ENCODE peak calls at places on chromosomes 3 and 15, in nine cellular contexts. One of them, this sample, is unnamed.

GRCh38 chr3:23106641-23107040 is 96.5 kb upstream of the UBE2E2 start:
- DNase-seq in cardiac muscle cell: no peak
- DNase-seq in neural progenitor cell: peak
- DNase-seq in choroid plexus epithelial cell: no peak
- DNase-seq in body of pancreas: no peak
- DNase-seq in ovary: no peak
- DNase-seq in small intestine: no peak
- DNase-seq in GM23338: no peak
- DNase-seq in activated gamma-delta T cell treated with Interleukin-2 at 50 U/mL for 16 hours: no peak
- DNase-seq in this sample: no peak

GRCh38 chr3:87761795-87762194 is 297.0 kb downstream of the CGGBP1 start:
- DNase-seq in cardiac muscle cell: no peak
- DNase-seq in neural progenitor cell: no peak
- DNase-seq in choroid plexus epithelial cell: no peak
- DNase-seq in body of pancreas: no peak
- DNase-seq in ovary: no peak
- DNase-seq in small intestine: no peak
- DNase-seq in GM23338: no peak
- DNase-seq in activated gamma-delta T cell treated with Interleukin-2 at 50 U/mL for 16 hours: no peak
- DNase-seq in this sample: no peak

GRCh38 chr3:43001094-43001553 is 22.0 kb downstream of the GASK1A start:
- DNase-seq in cardiac muscle cell: peak
- DNase-seq in neural progenitor cell: no peak
- DNase-seq in choroid plexus epithelial cell: peak
- DNase-seq in body of pancreas: peak
- DNase-seq in ovary: peak
- DNase-seq in small intestine: no peak
- DNase-seq in GM23338: no peak
- DNase-seq in activated gamma-delta T cell treated with Interleukin-2 at 50 U/mL for 16 hours: no peak
- DNase-seq in this sample: peak

GRCh38 chr3:194854290-194855024 is 168.8 kb downstream of the FAM43A start:
- DNase-seq in cardiac muscle cell: no peak
- DNase-seq in neural progenitor cell: no peak
- DNase-seq in choroid plexus epithelial cell: no peak
- DNase-seq in body of pancreas: no peak
- DNase-seq in ovary: no peak
- DNase-seq in small intestine: no peak
- DNase-seq in GM23338: no peak
- DNase-seq in activated gamma-delta T cell treated with Interleukin-2 at 50 U/mL for 16 hours: no peak
- DNase-seq in this sample: no peak

GRCh38 chr3:184005981-184006507 is 11.6 kb downstream of the ABCC5 start:
- DNase-seq in cardiac muscle cell: peak
- DNase-seq in neural progenitor cell: no peak
- DNase-seq in choroid plexus epithelial cell: peak
- DNase-seq in body of pancreas: peak
- DNase-seq in ovary: peak
- DNase-seq in small intestine: peak
- DNase-seq in GM23338: peak
- DNase-seq in activated gamma-delta T cell treated with Interleukin-2 at 50 U/mL for 16 hours: no peak
- DNase-seq in this sample: peak

GRCh38 chr3:12994357-12994606 is 78.9 kb downstream of the IQSEC1 start:
- DNase-seq in cardiac muscle cell: no peak
- DNase-seq in neural progenitor cell: peak
- DNase-seq in choroid plexus epithelial cell: no peak
- DNase-seq in body of pancreas: peak
- DNase-seq in ovary: peak
- DNase-seq in small intestine: no peak
- DNase-seq in GM23338: peak
- DNase-seq in activated gamma-delta T cell treated with Interleukin-2 at 50 U/mL for 16 hours: no peak
- DNase-seq in this sample: peak

GRCh38 chr3:128998532-128998931 is 2.6 kb upstream of the EFCC1 start:
- DNase-seq in cardiac muscle cell: no peak
- DNase-seq in neural progenitor cell: no peak
- DNase-seq in choroid plexus epithelial cell: no peak
- DNase-seq in body of pancreas: no peak
- DNase-seq in ovary: no peak
- DNase-seq in small intestine: no peak
- DNase-seq in GM23338: no peak
- DNase-seq in activated gamma-delta T cell treated with Interleukin-2 at 50 U/mL for 16 hours: no peak
- DNase-seq in this sample: no peak

GRCh38 chr3:103791786-103792515 is 1357.1 kb downstream of the ZPLD1 start:
- DNase-seq in cardiac muscle cell: no peak
- DNase-seq in neural progenitor cell: no peak
- DNase-seq in choroid plexus epithelial cell: no peak
- DNase-seq in body of pancreas: no peak
- DNase-seq in ovary: no peak
- DNase-seq in small intestine: no peak
- DNase-seq in GM23338: no peak
- DNase-seq in activated gamma-delta T cell treated with Interleukin-2 at 50 U/mL for 16 hours: no peak
- DNase-seq in this sample: no peak

GRCh38 chr3:5806192-5806591 is 618.7 kb downstream of the EDEM1 start:
- DNase-seq in cardiac muscle cell: no peak
- DNase-seq in neural progenitor cell: peak
- DNase-seq in choroid plexus epithelial cell: no peak
- DNase-seq in body of pancreas: peak
- DNase-seq in ovary: no peak
- DNase-seq in small intestine: no peak
- DNase-seq in GM23338: no peak
- DNase-seq in activated gamma-delta T cell treated with Interleukin-2 at 50 U/mL for 16 hours: no peak
- DNase-seq in this sample: no peak

GRCh38 chr3:74302274-74302673 is 312.2 kb downstream of the CNTN3 start:
- DNase-seq in cardiac muscle cell: no peak
- DNase-seq in neural progenitor cell: no peak
- DNase-seq in choroid plexus epithelial cell: no peak
- DNase-seq in body of pancreas: no peak
- DNase-seq in ovary: no peak
- DNase-seq in small intestine: no peak
- DNase-seq in GM23338: no peak
- DNase-seq in activated gamma-delta T cell treated with Interleukin-2 at 50 U/mL for 16 hours: no peak
- DNase-seq in this sample: no peak

GRCh38 chr3:169053427-169053826 is 610.1 kb downstream of the MECOM start:
- DNase-seq in cardiac muscle cell: no peak
- DNase-seq in neural progenitor cell: no peak
- DNase-seq in choroid plexus epithelial cell: no peak
- DNase-seq in body of pancreas: no peak
- DNase-seq in ovary: no peak
- DNase-seq in small intestine: no peak
- DNase-seq in GM23338: no peak
- DNase-seq in activated gamma-delta T cell treated with Interleukin-2 at 50 U/mL for 16 hours: no peak
- DNase-seq in this sample: no peak

GRCh38 chr15:91572110-91572509 is 281.4 kb upstream of the SLCO3A1 start:
- DNase-seq in cardiac muscle cell: peak
- DNase-seq in neural progenitor cell: no peak
- DNase-seq in choroid plexus epithelial cell: peak
- DNase-seq in body of pancreas: no peak
- DNase-seq in ovary: no peak
- DNase-seq in small intestine: no peak
- DNase-seq in GM23338: no peak
- DNase-seq in activated gamma-delta T cell treated with Interleukin-2 at 50 U/mL for 16 hours: no peak
- DNase-seq in this sample: no peak

GRCh38 chr15:41585140-41586047 is 26.4 kb downstream of the TYRO3 start:
- DNase-seq in cardiac muscle cell: peak
- DNase-seq in neural progenitor cell: peak
- DNase-seq in choroid plexus epithelial cell: peak
- DNase-seq in body of pancreas: peak
- DNase-seq in ovary: peak
- DNase-seq in small intestine: peak
- DNase-seq in GM23338: peak
- DNase-seq in activated gamma-delta T cell treated with Interleukin-2 at 50 U/mL for 16 hours: peak
- DNase-seq in this sample: peak

GRCh38 chr3:28239108-28239507 is 2.3 kb upstream of the CMC1 start:
- DNase-seq in cardiac muscle cell: no peak
- DNase-seq in neural progenitor cell: no peak
- DNase-seq in choroid plexus epithelial cell: no peak
- DNase-seq in body of pancreas: no peak
- DNase-seq in ovary: no peak
- DNase-seq in small intestine: no peak
- DNase-seq in GM23338: no peak
- DNase-seq in activated gamma-delta T cell treated with Interleukin-2 at 50 U/mL for 16 hours: no peak
- DNase-seq in this sample: no peak

GRCh38 chr3:14537590-14538450 is 2.3 kb downstream of the GRIP2 start:
- DNase-seq in cardiac muscle cell: no peak
- DNase-seq in neural progenitor cell: no peak
- DNase-seq in choroid plexus epithelial cell: peak
- DNase-seq in body of pancreas: no peak
- DNase-seq in ovary: no peak
- DNase-seq in small intestine: no peak
- DNase-seq in GM23338: no peak
- DNase-seq in activated gamma-delta T cell treated with Interleukin-2 at 50 U/mL for 16 hours: no peak
- DNase-seq in this sample: peak

GRCh38 chr15:74901612-74902063 is 5.0 kb downstream of the FAM219B start:
- DNase-seq in cardiac muscle cell: peak
- DNase-seq in neural progenitor cell: peak
- DNase-seq in choroid plexus epithelial cell: peak
- DNase-seq in body of pancreas: peak
- DNase-seq in ovary: peak
- DNase-seq in small intestine: peak
- DNase-seq in GM23338: peak
- DNase-seq in activated gamma-delta T cell treated with Interleukin-2 at 50 U/mL for 16 hours: peak
- DNase-seq in this sample: peak

GRCh38 chr3:69032137-69032536 is 18.7 kb upstream of the EOGT start:
- DNase-seq in cardiac muscle cell: peak
- DNase-seq in neural progenitor cell: no peak
- DNase-seq in choroid plexus epithelial cell: peak
- DNase-seq in body of pancreas: no peak
- DNase-seq in ovary: no peak
- DNase-seq in small intestine: no peak
- DNase-seq in GM23338: no peak
- DNase-seq in activated gamma-delta T cell treated with Interleukin-2 at 50 U/mL for 16 hours: no peak
- DNase-seq in this sample: no peak

GRCh38 chr3:27171113-27171512 is 198.1 kb downstream of the NEK10 start:
- DNase-seq in cardiac muscle cell: no peak
- DNase-seq in neural progenitor cell: no peak
- DNase-seq in choroid plexus epithelial cell: no peak
- DNase-seq in body of pancreas: no peak
- DNase-seq in ovary: no peak
- DNase-seq in small intestine: no peak
- DNase-seq in GM23338: no peak
- DNase-seq in activated gamma-delta T cell treated with Interleukin-2 at 50 U/mL for 16 hours: no peak
- DNase-seq in this sample: no peak

GRCh38 chr3:27500051-27500450 is 15.9 kb upstream of the SLC4A7 start:
- DNase-seq in cardiac muscle cell: peak
- DNase-seq in neural progenitor cell: no peak
- DNase-seq in choroid plexus epithelial cell: peak
- DNase-seq in body of pancreas: no peak
- DNase-seq in ovary: no peak
- DNase-seq in small intestine: no peak
- DNase-seq in GM23338: no peak
- DNase-seq in activated gamma-delta T cell treated with Interleukin-2 at 50 U/mL for 16 hours: no peak
- DNase-seq in this sample: no peak

GRCh38 chr3:31531465-31531991 is 1.2 kb upstream of the STT3B start:
- DNase-seq in cardiac muscle cell: no peak
- DNase-seq in neural progenitor cell: no peak
- DNase-seq in choroid plexus epithelial cell: no peak
- DNase-seq in body of pancreas: no peak
- DNase-seq in ovary: no peak
- DNase-seq in small intestine: no peak
- DNase-seq in GM23338: no peak
- DNase-seq in activated gamma-delta T cell treated with Interleukin-2 at 50 U/mL for 16 hours: no peak
- DNase-seq in this sample: no peak

GRCh38 chr3:71548995-71549394 is 34.5 kb downstream of the FOXP1 start:
- DNase-seq in cardiac muscle cell: no peak
- DNase-seq in neural progenitor cell: no peak
- DNase-seq in choroid plexus epithelial cell: no peak
- DNase-seq in body of pancreas: no peak
- DNase-seq in ovary: no peak
- DNase-seq in small intestine: no peak
- DNase-seq in GM23338: no peak
- DNase-seq in activated gamma-delta T cell treated with Interleukin-2 at 50 U/mL for 16 hours: no peak
- DNase-seq in this sample: no peak

GRCh38 chr15:39580117-39580629 is 706 bp upstream of the THBS1 start:
- DNase-seq in cardiac muscle cell: peak
- DNase-seq in neural progenitor cell: peak
- DNase-seq in choroid plexus epithelial cell: peak
- DNase-seq in body of pancreas: peak
- DNase-seq in ovary: peak
- DNase-seq in small intestine: peak
- DNase-seq in GM23338: peak
- DNase-seq in activated gamma-delta T cell treated with Interleukin-2 at 50 U/mL for 16 hours: peak
- DNase-seq in this sample: peak

GRCh38 chr3:16801223-16801622 is 83.5 kb upstream of the PLCL2 start:
- DNase-seq in cardiac muscle cell: peak
- DNase-seq in neural progenitor cell: no peak
- DNase-seq in choroid plexus epithelial cell: peak
- DNase-seq in body of pancreas: no peak
- DNase-seq in ovary: no peak
- DNase-seq in small intestine: no peak
- DNase-seq in GM23338: no peak
- DNase-seq in activated gamma-delta T cell treated with Interleukin-2 at 50 U/mL for 16 hours: no peak
- DNase-seq in this sample: no peak

GRCh38 chr3:57787867-57788623 is 31.9 kb downstream of the SLMAP start:
- DNase-seq in cardiac muscle cell: peak
- DNase-seq in neural progenitor cell: no peak
- DNase-seq in choroid plexus epithelial cell: peak
- DNase-seq in body of pancreas: no peak
- DNase-seq in ovary: no peak
- DNase-seq in small intestine: peak
- DNase-seq in GM23338: no peak
- DNase-seq in activated gamma-delta T cell treated with Interleukin-2 at 50 U/mL for 16 hours: no peak
- DNase-seq in this sample: no peak

GRCh38 chr3:5888845-5889244 is 701.3 kb downstream of the EDEM1 start:
- DNase-seq in cardiac muscle cell: no peak
- DNase-seq in neural progenitor cell: no peak
- DNase-seq in choroid plexus epithelial cell: no peak
- DNase-seq in body of pancreas: no peak
- DNase-seq in ovary: no peak
- DNase-seq in small intestine: no peak
- DNase-seq in GM23338: no peak
- DNase-seq in activated gamma-delta T cell treated with Interleukin-2 at 50 U/mL for 16 hours: no peak
- DNase-seq in this sample: no peak